ENCODE peak calls at places on chromosome 4, in four cellular contexts. G is progenitor cell of endocrine pancreas, L is T-helper 2 cell, D is DMS 273 treated with DMSO at 0.1 percent for 48 hours. C is an unnamed sample.

GRCh38 chr4:84492737-84493091 is 6.4 kb downstream of the NKX6-1 start:
- DNase-seq in D (no peak), L (no peak), G (no peak), C (no peak)

GRCh38 chr4:1216869-1217294 is 32.0 kb downstream of the CTBP1 start:
- DNase-seq in L (peak), G (no peak), D (no peak), C (peak)

GRCh38 chr4:106898621-106899230 is 137.4 kb downstream of the DKK2 start:
- DNase-seq in D (no peak), G (peak), L (no peak), C (no peak)

GRCh38 chr4:102449751-102450352 is 51.3 kb upstream of the NFKB1 start:
- DNase-seq in L (peak), G (peak), D (peak), C (peak)

GRCh38 chr4:94571301-94571700 is 119.6 kb downstream of the PDLIM5 start:
- DNase-seq in D (no peak), G (no peak), L (no peak), C (no peak)

GRCh38 chr4:113901994-113902787 is 77.3 kb downstream of the ARSJ start:
- DNase-seq in G (peak), D (no peak), L (peak), C (peak)

GRCh38 chr4:183989931-183990330 is 84.8 kb downstream of the STOX2 start:
- DNase-seq in D (no peak), G (no peak), L (no peak), C (no peak)

GRCh38 chr4:121164291-121164690 is at the start of gene TNIP3:
- DNase-seq in G (no peak), D (no peak), L (no peak), C (no peak)

C was measured in activated effector memory CD4-positive, alpha-beta T cell treated with Interleukin-2 at 50 U/mL for 16 hours.